ENCODE peak calls at places on chromosomes 2 and 18, in five cellular contexts. U is SK-N-SH, G is spleen, O is GM23338, Z is stomach. S is an unnamed sample.

GRCh38 chr2:15836942-15837610 is 103.3 kb upstream of the MYCN start:
- DNase-seq in U (no peak), Z (no peak), O (no peak), G (no peak), S (no peak)

GRCh38 chr2:238108423-238109201 is 8.5 kb downstream of the ESPNL start:
- DNase-seq in U (peak; percentile 51), Z (no peak), G (peak; percentile 87), O (peak; percentile 60), S (peak; percentile 38)

GRCh38 chr2:95277246-95277906 is 3.1 kb downstream of the PROM2 start:
- DNase-seq in Z (peak; percentile 79), G (no peak), O (peak; percentile 65), U (no peak), S (peak; percentile 79)

GRCh38 chr18:32714571-32715148 is 58.2 kb downstream of the KLHL14 start:
- DNase-seq in U (peak; percentile 47), O (peak; percentile 87), G (no peak), Z (peak; percentile 36), S (peak; percentile 31)

GRCh38 chr2:105617631-105618350 is 126.9 kb upstream of the NCK2 start:
- DNase-seq in O (no peak), G (no peak), Z (peak; percentile 36), U (no peak), S (no peak)

GRCh38 chr2:241563571-241563980 is 5.0 kb downstream of the BOK start:
- DNase-seq in U (no peak), Z (no peak), G (peak; percentile 56), O (no peak), S (no peak)

GRCh38 chr2:11133238-11133935 is 21.9 kb upstream of the SLC66A3 start:
- DNase-seq in O (peak; percentile 56), Z (no peak), G (peak; percentile 86), U (no peak), S (no peak)

GRCh38 chr2:143833258-143833657 is 686.7 kb downstream of the ZEB2 start:
- DNase-seq in U (no peak), O (peak; percentile 24), Z (no peak), G (no peak), S (no peak)

GRCh38 chr2:3626817-3627499 is 31.0 kb upstream of the ALLC start:
- DNase-seq in U (no peak), O (no peak), Z (peak; percentile 23), G (peak; percentile 59), S (no peak)

GRCh38 chr2:3659447-3660432 is 1.7 kb downstream of the ALLC start:
- DNase-seq in O (no peak), U (no peak), Z (no peak), G (peak; percentile 69), S (no peak)

GRCh38 chr2:130830538-130830937 is 6.2 kb upstream of the ARHGEF4 start:
- DNase-seq in U (no peak), Z (no peak), G (peak; percentile 19), O (no peak), S (no peak)

GRCh38 chr18:67672142-67672541 is 155.6 kb upstream of the DSEL start:
- DNase-seq in Z (no peak), G (no peak), U (no peak), O (no peak), S (no peak)

GRCh38 chr18:22391571-22392359 is 25.9 kb downstream of the CTAGE1 start:
- DNase-seq in G (no peak), U (peak; percentile 7), O (no peak), Z (no peak), S (peak; percentile 74)

GRCh38 chr2:232633413-232634318 is at the start of gene EFHD1:
- DNase-seq in G (peak; percentile 88), Z (peak; percentile 75), O (peak; percentile 89), U (peak; percentile 87), S (peak; percentile 75)

GRCh38 chr2:67660871-67661270 is 263.7 kb downstream of the ETAA1 start:
- DNase-seq in U (no peak), Z (no peak), O (no peak), G (no peak), S (no peak)

GRCh38 chr2:198873771-198874501 is 583.8 kb downstream of the SATB2 start:
- DNase-seq in G (no peak), U (no peak), Z (no peak), O (no peak), S (no peak)

GRCh38 chr2:72886505-72887031 is 640 bp upstream of the SPR start:
- DNase-seq in O (no peak), U (no peak), G (no peak), Z (no peak), S (no peak)

GRCh38 chr18:59990121-59990818 is 90.5 kb downstream of the PMAIP1 start:
- DNase-seq in G (no peak), U (no peak), O (no peak), Z (no peak), S (no peak)

GRCh38 chr18:55779461-55779710 is 191.4 kb upstream of the TCF4 start:
- DNase-seq in U (peak; percentile 64), O (no peak), G (peak; percentile 72), Z (no peak), S (no peak)

GRCh38 chr2:114400890-114401289 is 41.6 kb upstream of the DPP10 start:
- DNase-seq in G (no peak), O (no peak), U (no peak), Z (no peak), S (no peak)

GRCh38 chr18:23237524-23238151 is 102.4 kb downstream of the CABLES1 start:
- DNase-seq in Z (peak; percentile 57), G (peak; percentile 86), U (no peak), O (peak; percentile 45), S (peak; percentile 61)

GRCh38 chr2:121241466-121241865 is 43.5 kb downstream of the TFCP2L1 start:
- DNase-seq in G (peak; percentile 5), U (no peak), O (no peak), Z (no peak), S (no peak)

GRCh38 chr2:104164721-104165252 is 689.1 kb upstream of the POU3F3 start:
- DNase-seq in U (no peak), O (peak; percentile 17), G (no peak), Z (no peak), S (no peak)

GRCh38 chr2:188870289-188870688 is 103.9 kb upstream of the COL3A1 start:
- DNase-seq in Z (no peak), O (no peak), G (no peak), U (no peak), S (no peak)

GRCh38 chr18:78085241-78086185 is 835.9 kb downstream of the GALR1 start:
- DNase-seq in U (no peak), O (no peak), Z (no peak), G (no peak), S (no peak)

GRCh38 chr18:79937103-79937860 is 14.2 kb downstream of the SLC66A2 start:
- DNase-seq in O (no peak), U (no peak), Z (no peak), G (no peak), S (peak; percentile 6)

GRCh38 chr2:112259509-112260294 is 4.9 kb upstream of the ZC3H8 start:
- DNase-seq in Z (peak; percentile 85), G (peak; percentile 92), O (peak; percentile 90), U (peak; percentile 70), S (peak; percentile 87)

GRCh38 chr2:36449943-36450392 is 94.4 kb downstream of the CRIM1 start:
- DNase-seq in U (no peak), O (no peak), Z (no peak), G (no peak), S (no peak)

GRCh38 chr2:233079953-233080835 is 20.1 kb downstream of the INPP5D start:
- DNase-seq in Z (no peak), O (no peak), U (no peak), G (peak; percentile 77), S (no peak)

DNA sequence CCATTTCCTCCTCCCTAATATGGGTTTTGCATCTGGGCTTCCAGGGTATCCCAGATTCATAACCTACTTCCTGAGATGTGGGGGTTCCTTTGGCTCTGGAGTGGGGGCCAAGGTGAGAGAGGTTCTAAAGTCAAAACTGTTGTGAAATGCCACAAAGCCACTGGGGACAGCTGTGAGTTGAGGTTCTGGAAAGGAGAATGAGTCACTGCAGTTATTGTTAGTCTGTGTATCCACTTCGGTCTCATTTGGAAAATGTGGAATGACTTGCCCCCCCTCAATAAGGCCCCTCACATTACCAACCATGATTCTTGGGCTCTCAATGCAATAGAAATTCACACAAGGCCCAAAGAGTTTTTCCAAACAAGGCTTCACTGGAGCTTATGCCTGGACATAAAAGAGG is 51.1 kb upstream of the LGALSL start:
- DNase-seq in Z (no peak), O (no peak), G (no peak), U (no peak), S (no peak)
- H3K27me3 ChIP-seq in Z (no peaks in the 10 kb centered on the region), O (no peaks in the 10 kb centered on the region), G (no peaks in the 10 kb centered on the region), U (peaks cover 5% of the 10 kb centered on the region), S (no peaks in the 10 kb centered on the region)

DNA sequence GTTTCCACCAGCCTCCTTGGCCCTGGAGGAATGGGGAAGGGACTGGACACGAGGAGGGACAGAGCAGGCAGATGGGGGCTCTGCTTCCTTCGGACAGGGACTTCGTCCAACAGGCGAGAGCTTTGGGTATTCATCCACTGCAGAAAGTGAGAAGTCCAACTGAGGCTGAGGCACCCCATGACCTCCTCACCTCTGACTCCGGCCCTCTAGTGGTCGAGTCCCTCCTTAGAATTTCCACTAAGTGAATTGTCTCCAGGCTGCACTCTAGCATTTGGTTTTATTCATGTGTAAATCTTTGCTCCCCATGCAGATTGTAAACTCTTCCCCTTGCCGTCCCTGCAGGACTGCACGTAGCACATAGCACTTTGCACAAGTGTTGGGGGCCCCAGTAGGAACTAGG is 75.6 kb downstream of the TMEM247 start:
- DNase-seq in U (peak; percentile 28), G (no peak), Z (no peak), O (peak; percentile 87), S (no peak)
- H3K4me3 ChIP-seq in U (no peak overlapping the region), G (no peak overlapping the region), Z (no peak overlapping the region), O (peak overlapping the region; percentile 27), S (no peak overlapping the region)

GRCh38 chr2:227884511-227884947 is 13.1 kb downstream of the DAW1 start:
- DNase-seq in O (peak; percentile 91), G (peak; percentile 86), U (peak; percentile 68), Z (peak; percentile 86), S (peak; percentile 85)
- TF ChIP-seq POLR2AphosphoS5 in O (no peak), G (no peak), U (no peak), Z (peak; percentile 29), S (no peak)

GRCh38 chr2:174247474-174248186 is 702 bp downstream of the OLA1 start:
- DNase-seq in U (peak; percentile 16), G (no peak), Z (peak; percentile 45), O (peak; percentile 73), S (no peak)
- H3K27me3 ChIP-seq in U (no peaks in the 10 kb centered on the region), G (no peaks in the 10 kb centered on the region), Z (no peaks in the 10 kb centered on the region), O (peaks cover 6% of the 10 kb centered on the region), S (no peaks in the 10 kb centered on the region)

DNA sequence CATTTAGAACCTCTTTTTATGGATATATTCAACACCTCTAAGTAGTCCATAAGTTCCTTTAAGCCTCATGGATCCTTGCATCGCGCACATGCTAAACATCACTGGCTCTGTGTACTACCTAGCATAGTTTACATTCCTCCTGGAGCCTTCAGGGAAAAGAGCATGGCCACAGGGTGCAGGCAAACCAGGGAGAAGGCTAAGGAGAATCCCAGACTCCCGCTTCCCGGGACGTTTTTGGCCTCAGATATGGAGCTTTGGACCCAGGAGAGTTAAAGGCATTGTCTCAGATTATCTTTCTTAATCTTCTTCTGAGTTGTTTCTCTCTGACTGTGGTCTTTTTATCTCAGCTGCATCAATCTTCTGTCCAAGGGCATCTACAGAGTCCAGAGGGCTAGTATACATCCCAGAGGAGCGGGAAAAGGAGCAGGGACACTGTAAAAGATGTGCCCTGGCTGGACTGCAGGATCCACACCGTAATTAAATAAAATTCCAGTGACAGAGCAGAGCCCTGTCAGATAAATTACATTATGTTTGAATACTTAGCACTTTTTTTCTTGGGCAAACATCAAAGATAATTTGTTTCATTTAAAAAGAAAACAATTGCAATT is 36.9 kb downstream of the RIT2 start:
- DNase-seq in U (peak; percentile 54), Z (no peak), G (no peak), O (peak; percentile 35), S (no peak)
- H3K4me3 ChIP-seq in U (no peak overlapping the region), Z (no peak overlapping the region), G (no peak overlapping the region), O (no peak overlapping the region), S (no peak overlapping the region)

S was measured in transverse colon.